ENCODE peak calls at places on chromosome 14, in seven cellular contexts. One of them, this sample, is unnamed.

GRCh38 chr14:99245541-99246511 is 26.2 kb downstream of the BCL11B start:
- DNase-seq in OCI-LY7: no peak
- DNase-seq in astrocyte of the spinal cord: no peak
- DNase-seq in C1 segment of cervical spinal cord: no peak
- DNase-seq in GM12891: no peak
- DNase-seq in HFFc6: no peak
- DNase-seq in SK-N-SH: no peak
- DNase-seq in this sample: no peak

GRCh38 chr14:75519826-75520692 is 2.2 kb upstream of the BATF start:
- DNase-seq in GM12891: no peak
- DNase-seq in HFFc6: peak
- DNase-seq in SK-N-SH: no peak
- DNase-seq in C1 segment of cervical spinal cord: no peak
- DNase-seq in astrocyte of the spinal cord: no peak
- DNase-seq in OCI-LY7: no peak
- DNase-seq in this sample: no peak

GRCh38 chr14:54738009-54738408 is 164.6 kb downstream of the GCH1 start:
- DNase-seq in GM12891: no peak
- DNase-seq in astrocyte of the spinal cord: no peak
- DNase-seq in HFFc6: no peak
- DNase-seq in C1 segment of cervical spinal cord: peak
- DNase-seq in OCI-LY7: no peak
- DNase-seq in SK-N-SH: no peak
- DNase-seq in this sample: no peak

GRCh38 chr14:95784137-95784536 is 70.2 kb upstream of the TCL1A start:
- DNase-seq in astrocyte of the spinal cord: peak
- DNase-seq in HFFc6: peak
- DNase-seq in OCI-LY7: peak
- DNase-seq in GM12891: peak
- DNase-seq in C1 segment of cervical spinal cord: no peak
- DNase-seq in SK-N-SH: no peak
- DNase-seq in this sample: no peak

GRCh38 chr14:95530461-95531170 is 4.2 kb upstream of the GLRX5 start:
- DNase-seq in GM12891: no peak
- DNase-seq in HFFc6: no peak
- DNase-seq in SK-N-SH: no peak
- DNase-seq in astrocyte of the spinal cord: no peak
- DNase-seq in OCI-LY7: no peak
- DNase-seq in C1 segment of cervical spinal cord: no peak
- DNase-seq in this sample: no peak

GRCh38 chr14:94929354-94929753 is 159.4 kb upstream of the GSC start:
- DNase-seq in SK-N-SH: no peak
- DNase-seq in GM12891: no peak
- DNase-seq in HFFc6: no peak
- DNase-seq in astrocyte of the spinal cord: no peak
- DNase-seq in C1 segment of cervical spinal cord: no peak
- DNase-seq in OCI-LY7: no peak
- DNase-seq in this sample: no peak

GRCh38 chr14:50001999-50002925 is 109.4 kb downstream of the ARF6 start:
- DNase-seq in OCI-LY7: peak
- DNase-seq in astrocyte of the spinal cord: no peak
- DNase-seq in HFFc6: no peak
- DNase-seq in C1 segment of cervical spinal cord: no peak
- DNase-seq in GM12891: no peak
- DNase-seq in SK-N-SH: no peak
- DNase-seq in this sample: no peak

GRCh38 chr14:75497191-75497590 is 25.1 kb upstream of the BATF start:
- DNase-seq in HFFc6: no peak
- DNase-seq in GM12891: no peak
- DNase-seq in astrocyte of the spinal cord: no peak
- DNase-seq in C1 segment of cervical spinal cord: no peak
- DNase-seq in SK-N-SH: no peak
- DNase-seq in OCI-LY7: no peak
- DNase-seq in this sample: no peak

GRCh38 chr14:81561084-81561775 is 27.6 kb upstream of the SEL1L start:
- DNase-seq in GM12891: no peak
- DNase-seq in astrocyte of the spinal cord: no peak
- DNase-seq in C1 segment of cervical spinal cord: no peak
- DNase-seq in HFFc6: no peak
- DNase-seq in SK-N-SH: no peak
- DNase-seq in OCI-LY7: no peak
- DNase-seq in this sample: no peak

GRCh38 chr14:57391609-57392195 is 1.3 kb downstream of the NAA30 start:
- DNase-seq in SK-N-SH: peak
- DNase-seq in HFFc6: no peak
- DNase-seq in GM12891: no peak
- DNase-seq in astrocyte of the spinal cord: peak
- DNase-seq in OCI-LY7: peak
- DNase-seq in C1 segment of cervical spinal cord: no peak
- DNase-seq in this sample: peak

GRCh38 chr14:91363776-91364523 is 53.7 kb downstream of the CCDC88C start:
- DNase-seq in astrocyte of the spinal cord: no peak
- DNase-seq in HFFc6: no peak
- DNase-seq in SK-N-SH: no peak
- DNase-seq in OCI-LY7: peak
- DNase-seq in GM12891: peak
- DNase-seq in C1 segment of cervical spinal cord: no peak
- DNase-seq in this sample: no peak

GRCh38 chr14:83994020-83994419 is 1535.9 kb upstream of the FLRT2 start:
- DNase-seq in GM12891: no peak
- DNase-seq in HFFc6: no peak
- DNase-seq in OCI-LY7: no peak
- DNase-seq in C1 segment of cervical spinal cord: no peak
- DNase-seq in astrocyte of the spinal cord: peak
- DNase-seq in SK-N-SH: no peak
- DNase-seq in this sample: no peak

GRCh38 chr14:77955816-77956796 is 156.2 kb downstream of the ADCK1 start:
- DNase-seq in HFFc6: no peak
- DNase-seq in C1 segment of cervical spinal cord: no peak
- DNase-seq in astrocyte of the spinal cord: no peak
- DNase-seq in SK-N-SH: no peak
- DNase-seq in OCI-LY7: no peak
- DNase-seq in GM12891: no peak
- DNase-seq in this sample: no peak

GRCh38 chr14:97381309-97381708 is 584.1 kb downstream of the VRK1 start:
- DNase-seq in C1 segment of cervical spinal cord: no peak
- DNase-seq in SK-N-SH: no peak
- DNase-seq in HFFc6: no peak
- DNase-seq in GM12891: no peak
- DNase-seq in astrocyte of the spinal cord: no peak
- DNase-seq in OCI-LY7: no peak
- DNase-seq in this sample: no peak

GRCh38 chr14:62117718-62118164 is 355.5 kb downstream of the SNAPC1 start:
- DNase-seq in astrocyte of the spinal cord: peak
- DNase-seq in OCI-LY7: no peak
- DNase-seq in HFFc6: no peak
- DNase-seq in SK-N-SH: no peak
- DNase-seq in GM12891: no peak
- DNase-seq in C1 segment of cervical spinal cord: no peak
- DNase-seq in this sample: no peak

GRCh38 chr14:22540286-22540685 is 48.7 kb downstream of the DAD1 start:
- DNase-seq in HFFc6: no peak
- DNase-seq in GM12891: no peak
- DNase-seq in astrocyte of the spinal cord: no peak
- DNase-seq in OCI-LY7: no peak
- DNase-seq in C1 segment of cervical spinal cord: no peak
- DNase-seq in SK-N-SH: no peak
- DNase-seq in this sample: no peak

GRCh38 chr14:68547305-68548193 is 245.3 kb downstream of the ZFP36L1 start:
- DNase-seq in astrocyte of the spinal cord: peak
- DNase-seq in OCI-LY7: no peak
- DNase-seq in HFFc6: peak
- DNase-seq in GM12891: no peak
- DNase-seq in SK-N-SH: no peak
- DNase-seq in C1 segment of cervical spinal cord: no peak
- DNase-seq in this sample: no peak

GRCh38 chr14:103623883-103624482 is 5.0 kb upstream of the KLC1 start:
- DNase-seq in astrocyte of the spinal cord: no peak
- DNase-seq in SK-N-SH: no peak
- DNase-seq in HFFc6: no peak
- DNase-seq in OCI-LY7: peak
- DNase-seq in C1 segment of cervical spinal cord: no peak
- DNase-seq in GM12891: no peak
- DNase-seq in this sample: peak

GRCh38 chr14:38384746-38385145 is 128.9 kb upstream of the CLEC14A start:
- DNase-seq in HFFc6: no peak
- DNase-seq in C1 segment of cervical spinal cord: no peak
- DNase-seq in OCI-LY7: no peak
- DNase-seq in astrocyte of the spinal cord: no peak
- DNase-seq in GM12891: no peak
- DNase-seq in SK-N-SH: no peak
- DNase-seq in this sample: no peak

GRCh38 chr14:96098309-96098998 is 59.3 kb downstream of the C14orf132 start:
- DNase-seq in C1 segment of cervical spinal cord: peak
- DNase-seq in GM12891: no peak
- DNase-seq in HFFc6: peak
- DNase-seq in OCI-LY7: peak
- DNase-seq in astrocyte of the spinal cord: peak
- DNase-seq in SK-N-SH: peak
- DNase-seq in this sample: peak

GRCh38 chr14:104431351-104431928 is 148.1 kb upstream of the C14orf180 start:
- DNase-seq in SK-N-SH: no peak
- DNase-seq in astrocyte of the spinal cord: no peak
- DNase-seq in OCI-LY7: no peak
- DNase-seq in HFFc6: no peak
- DNase-seq in C1 segment of cervical spinal cord: no peak
- DNase-seq in GM12891: no peak
- DNase-seq in this sample: no peak